ENCODE peak calls at places on chromosomes 13 and 19, in seven cellular contexts. E, Y, I, P, V, F and R are unnamed samples.

GRCh38 chr19:16867211-16867610 is 21.6 kb upstream of the F2RL3 start:
- DNase-seq in P (no peak), I (no peak), E (no peak), Y (no peak), V (no peak), F (no peak), R (no peak)

GRCh38 chr19:41263850-41264580 is at the start of gene HNRNPUL1:
- DNase-seq in I (peak), P (peak), V (peak), F (peak), Y (peak), E (peak), R (peak)

GRCh38 chr19:19748249-19748938 is 15.5 kb upstream of the ZNF14 start:
- DNase-seq in E (no peak), Y (no peak), I (no peak), V (no peak), P (no peak), F (no peak), R (no peak)

GRCh38 chr19:58385313-58386165 is 1.5 kb upstream of the RPS5 start:
- DNase-seq in V (no peak), P (no peak), Y (no peak), I (no peak), E (no peak), F (no peak), R (no peak)

GRCh38 chr19:51777570-51778460 is 16.8 kb downstream of the FPR2 start:
- DNase-seq in Y (peak), P (peak), F (peak), V (peak), E (peak), I (peak), R (peak)

GRCh38 chr19:41064974-41065569 is 23.2 kb upstream of the CYP2A13 start:
- DNase-seq in F (peak), E (no peak), V (peak), I (peak), Y (peak), P (no peak), R (peak)

GRCh38 chr13:62524061-62524460 is 1108.4 kb upstream of the PCDH20 start:
- DNase-seq in Y (no peak), F (no peak), V (no peak), I (no peak), E (no peak), P (no peak), R (no peak)

GRCh38 chr19:1767464-1767933 is 14.2 kb downstream of the ONECUT3 start:
- DNase-seq in P (no peak), Y (peak), V (peak), F (no peak), I (peak), E (peak), R (no peak)

GRCh38 chr19:9906475-9907087 is 29.7 kb downstream of the OLFM2 start:
- DNase-seq in F (peak), Y (no peak), I (no peak), V (peak), E (no peak), P (no peak), R (no peak)

GRCh38 chr19:1935484-1936208 is 5.3 kb upstream of the CSNK1G2 start:
- DNase-seq in Y (no peak), F (peak), P (no peak), E (no peak), I (no peak), V (no peak), R (no peak)

GRCh38 chr19:34578751-34579150 is 97.2 kb downstream of the WTIP start:
- DNase-seq in E (no peak), V (no peak), F (no peak), P (no peak), Y (no peak), I (no peak), R (no peak)

GRCh38 chr13:112328936-112329335 is 47.2 kb upstream of the SPACA7 start:
- DNase-seq in E (no peak), V (no peak), I (no peak), P (no peak), F (no peak), Y (no peak), R (no peak)

GRCh38 chr13:51541809-51542258 is 42.4 kb upstream of the WDFY2 start:
- DNase-seq in E (no peak), F (no peak), P (no peak), V (no peak), I (peak), Y (no peak), R (peak)